ENCODE peak calls at places on chromosomes 1 and 21, in six cellular contexts. One of them, this sample, is unnamed.

GRCh38 chr21:33936221-33937038 is 20.8 kb upstream of the ATP5PO start:
- DNase-seq in brain microvascular endothelial cell: no peak
- DNase-seq in ovary: no peak
- DNase-seq in CD8-positive, alpha-beta memory T cell: peak; percentile 38
- DNase-seq in PC-9: no peak
- DNase-seq in heart right ventricle: no peak
- DNase-seq in this sample: no peak

GRCh38 chr1:81699234-81699633 is 101.5 kb upstream of the ADGRL2 start:
- DNase-seq in ovary: no peak
- DNase-seq in brain microvascular endothelial cell: peak; percentile 80
- DNase-seq in CD8-positive, alpha-beta memory T cell: no peak
- DNase-seq in PC-9: peak; percentile 100
- DNase-seq in heart right ventricle: no peak
- DNase-seq in this sample: peak; percentile 59

GRCh38 chr1:39525366-39526165 is 34.1 kb downstream of the BMP8A start:
- DNase-seq in PC-9: no peak
- DNase-seq in brain microvascular endothelial cell: no peak
- DNase-seq in ovary: no peak
- DNase-seq in heart right ventricle: peak; percentile 28
- DNase-seq in CD8-positive, alpha-beta memory T cell: peak; percentile 55
- DNase-seq in this sample: no peak

GRCh38 chr1:211588711-211589110 is 9.8 kb upstream of the SLC30A1 start:
- DNase-seq in PC-9: no peak
- DNase-seq in ovary: no peak
- DNase-seq in CD8-positive, alpha-beta memory T cell: no peak
- DNase-seq in heart right ventricle: no peak
- DNase-seq in brain microvascular endothelial cell: no peak
- DNase-seq in this sample: no peak

GRCh38 chr1:19387045-19387467 is 74.9 kb downstream of the SLC66A1 start:
- DNase-seq in brain microvascular endothelial cell: no peak
- DNase-seq in PC-9: no peak
- DNase-seq in CD8-positive, alpha-beta memory T cell: no peak
- DNase-seq in heart right ventricle: no peak
- DNase-seq in ovary: no peak
- DNase-seq in this sample: no peak

GRCh38 chr1:53652441-53653199 is 86.3 kb downstream of the GLIS1 start:
- DNase-seq in ovary: no peak
- DNase-seq in PC-9: no peak
- DNase-seq in heart right ventricle: no peak
- DNase-seq in brain microvascular endothelial cell: no peak
- DNase-seq in CD8-positive, alpha-beta memory T cell: no peak
- DNase-seq in this sample: no peak

GRCh38 chr21:34707876-34708325 is 39.1 kb downstream of the CLIC6 start:
- DNase-seq in brain microvascular endothelial cell: no peak
- DNase-seq in ovary: no peak
- DNase-seq in PC-9: no peak
- DNase-seq in CD8-positive, alpha-beta memory T cell: no peak
- DNase-seq in heart right ventricle: no peak
- DNase-seq in this sample: no peak

GRCh38 chr21:35051287-35051818 is 2.3 kb upstream of the RUNX1 start:
- DNase-seq in ovary: no peak
- DNase-seq in brain microvascular endothelial cell: peak; percentile 71
- DNase-seq in heart right ventricle: peak; percentile 83
- DNase-seq in PC-9: peak; percentile 95
- DNase-seq in CD8-positive, alpha-beta memory T cell: peak; percentile 69
- DNase-seq in this sample: peak; percentile 22

GRCh38 chr1:29513357-29513756 is 277.0 kb downstream of the PTPRU start:
- DNase-seq in PC-9: peak; percentile 42
- DNase-seq in CD8-positive, alpha-beta memory T cell: no peak
- DNase-seq in brain microvascular endothelial cell: peak; percentile 64
- DNase-seq in heart right ventricle: peak; percentile 23
- DNase-seq in ovary: no peak
- DNase-seq in this sample: peak; percentile 80

GRCh38 chr1:164263540-164263939 is 295.4 kb upstream of the PBX1 start:
- DNase-seq in heart right ventricle: no peak
- DNase-seq in PC-9: no peak
- DNase-seq in brain microvascular endothelial cell: no peak
- DNase-seq in ovary: no peak
- DNase-seq in CD8-positive, alpha-beta memory T cell: no peak
- DNase-seq in this sample: no peak

GRCh38 chr1:167219646-167220536 is 795 bp upstream of the POU2F1 start:
- DNase-seq in CD8-positive, alpha-beta memory T cell: peak; percentile 88
- DNase-seq in brain microvascular endothelial cell: peak; percentile 62
- DNase-seq in ovary: peak; percentile 83
- DNase-seq in PC-9: peak; percentile 86
- DNase-seq in heart right ventricle: peak; percentile 84
- DNase-seq in this sample: peak; percentile 77

GRCh38 chr1:47696404-47696910 is 258.6 kb downstream of the FOXD2 start:
- DNase-seq in CD8-positive, alpha-beta memory T cell: no peak
- DNase-seq in PC-9: no peak
- DNase-seq in ovary: no peak
- DNase-seq in heart right ventricle: no peak
- DNase-seq in brain microvascular endothelial cell: no peak
- DNase-seq in this sample: no peak

GRCh38 chr1:107942829-107943228 is 22.2 kb downstream of the VAV3 start:
- DNase-seq in brain microvascular endothelial cell: no peak
- DNase-seq in PC-9: no peak
- DNase-seq in ovary: no peak
- DNase-seq in CD8-positive, alpha-beta memory T cell: no peak
- DNase-seq in heart right ventricle: no peak
- DNase-seq in this sample: no peak

GRCh38 chr1:153939476-153939875 is 7.0 kb downstream of the DENND4B start:
- DNase-seq in ovary: no peak
- DNase-seq in CD8-positive, alpha-beta memory T cell: no peak
- DNase-seq in PC-9: no peak
- DNase-seq in heart right ventricle: no peak
- DNase-seq in brain microvascular endothelial cell: no peak
- DNase-seq in this sample: no peak

GRCh38 chr1:119966020-119966419 is 69.7 kb upstream of the ADAM30 start:
- DNase-seq in PC-9: no peak
- DNase-seq in brain microvascular endothelial cell: peak; percentile 39
- DNase-seq in CD8-positive, alpha-beta memory T cell: no peak
- DNase-seq in ovary: no peak
- DNase-seq in heart right ventricle: peak; percentile 20
- DNase-seq in this sample: no peak

GRCh38 chr1:38923607-38924006 is 18.0 kb downstream of the RHBDL2 start:
- DNase-seq in PC-9: no peak
- DNase-seq in brain microvascular endothelial cell: no peak
- DNase-seq in CD8-positive, alpha-beta memory T cell: no peak
- DNase-seq in heart right ventricle: no peak
- DNase-seq in ovary: no peak
- DNase-seq in this sample: no peak

GRCh38 chr1:58782308-58783089 is 1.3 kb downstream of the JUN start:
- DNase-seq in PC-9: peak; percentile 39
- DNase-seq in ovary: peak; percentile 70
- DNase-seq in brain microvascular endothelial cell: no peak
- DNase-seq in CD8-positive, alpha-beta memory T cell: peak; percentile 25
- DNase-seq in heart right ventricle: peak; percentile 23
- DNase-seq in this sample: no peak

GRCh38 chr1:32195972-32196823 is 4.2 kb upstream of the CCDC28B start:
- DNase-seq in PC-9: peak; percentile 31
- DNase-seq in CD8-positive, alpha-beta memory T cell: no peak
- DNase-seq in ovary: no peak
- DNase-seq in heart right ventricle: no peak
- DNase-seq in brain microvascular endothelial cell: no peak
- DNase-seq in this sample: no peak

GRCh38 chr1:26127235-26128163 is 15.9 kb downstream of the PDIK1L start:
- DNase-seq in ovary: no peak
- DNase-seq in CD8-positive, alpha-beta memory T cell: no peak
- DNase-seq in brain microvascular endothelial cell: no peak
- DNase-seq in heart right ventricle: no peak
- DNase-seq in PC-9: no peak
- DNase-seq in this sample: no peak

GRCh38 chr1:53754484-53755312 is 15.7 kb upstream of the GLIS1 start:
- DNase-seq in heart right ventricle: peak; percentile 38
- DNase-seq in brain microvascular endothelial cell: peak; percentile 57
- DNase-seq in ovary: no peak
- DNase-seq in PC-9: no peak
- DNase-seq in CD8-positive, alpha-beta memory T cell: no peak
- DNase-seq in this sample: no peak

GRCh38 chr1:119968601-119969000 is 72.3 kb upstream of the ADAM30 start:
- DNase-seq in ovary: no peak
- DNase-seq in CD8-positive, alpha-beta memory T cell: no peak
- DNase-seq in brain microvascular endothelial cell: no peak
- DNase-seq in PC-9: peak; percentile 59
- DNase-seq in heart right ventricle: no peak
- DNase-seq in this sample: no peak

GRCh38 chr1:4395676-4396075 is 258.7 kb upstream of the AJAP1 start:
- DNase-seq in CD8-positive, alpha-beta memory T cell: no peak
- DNase-seq in heart right ventricle: no peak
- DNase-seq in PC-9: no peak
- DNase-seq in ovary: no peak
- DNase-seq in brain microvascular endothelial cell: no peak
- DNase-seq in this sample: no peak

DNA sequence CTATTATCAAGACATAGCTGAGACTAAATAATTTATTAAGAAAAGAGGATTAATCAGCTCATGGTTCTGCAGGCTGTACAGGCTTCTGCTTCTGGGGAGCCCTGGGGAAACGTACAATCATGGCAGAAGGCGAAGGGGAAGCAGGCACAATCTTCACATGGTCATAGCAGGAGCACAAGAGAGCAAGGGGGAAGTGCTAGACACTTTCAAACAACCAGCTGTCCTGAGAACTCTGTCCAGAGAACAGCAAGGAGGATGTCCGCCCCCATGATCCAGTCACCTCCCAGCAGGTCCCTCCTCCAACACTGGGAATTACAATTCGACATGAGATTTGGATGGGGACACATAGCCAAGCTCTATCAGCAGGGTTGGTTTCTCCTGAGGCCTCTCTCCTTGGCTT is 10.3 kb upstream of the SLC45A1 start:
- DNase-seq in CD8-positive, alpha-beta memory T cell: no peak
- DNase-seq in brain microvascular endothelial cell: no peak
- DNase-seq in heart right ventricle: no peak
- DNase-seq in PC-9: no peak
- DNase-seq in ovary: no peak
- DNase-seq in this sample: no peak
- H3K27ac ChIP-seq in CD8-positive, alpha-beta memory T cell: no peak overlapping the region
- H3K27ac ChIP-seq in brain microvascular endothelial cell: no peak overlapping the region
- H3K27ac ChIP-seq in heart right ventricle: no peak overlapping the region
- H3K27ac ChIP-seq in PC-9: no peak overlapping the region
- H3K27ac ChIP-seq in ovary: no peak overlapping the region
- H3K27ac ChIP-seq in this sample: no peak overlapping the region

DNA sequence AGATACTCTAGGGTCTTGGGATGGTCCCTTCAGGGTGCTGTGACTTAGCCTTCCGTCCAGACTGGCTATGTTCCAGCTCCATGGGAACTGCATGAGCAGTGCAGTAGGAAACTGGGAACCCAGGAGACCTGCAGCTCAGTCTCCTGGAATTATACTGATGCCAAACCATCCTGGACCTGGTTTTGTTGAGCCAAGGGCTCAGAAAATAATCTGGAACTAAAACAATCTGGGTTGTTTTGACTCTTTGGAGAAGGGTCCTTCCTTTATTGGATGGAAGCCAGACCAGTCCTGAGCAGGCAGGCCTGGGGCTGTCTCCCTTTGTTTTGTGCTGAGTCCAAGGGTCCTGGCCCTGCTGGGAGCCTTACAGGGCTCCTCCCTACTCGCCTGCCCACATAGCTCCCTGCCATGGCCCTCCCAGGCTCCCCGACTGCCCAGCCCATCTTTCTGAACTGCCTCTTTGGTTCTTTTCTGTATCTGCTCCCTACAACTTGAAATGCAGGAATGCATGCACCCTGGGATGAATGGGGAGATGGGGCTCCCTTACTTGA is 1.2 kb downstream of the IPO13 start:
- DNase-seq in PC-9: no peak
- DNase-seq in CD8-positive, alpha-beta memory T cell: no peak
- DNase-seq in heart right ventricle: no peak
- DNase-seq in brain microvascular endothelial cell: no peak
- DNase-seq in ovary: no peak
- DNase-seq in this sample: no peak
- H3K27ac ChIP-seq in PC-9: no peak overlapping the region
- H3K27ac ChIP-seq in CD8-positive, alpha-beta memory T cell: peak overlapping the region; percentile 95
- H3K27ac ChIP-seq in heart right ventricle: peak overlapping the region; percentile 98
- H3K27ac ChIP-seq in brain microvascular endothelial cell: no peak overlapping the region
- H3K27ac ChIP-seq in ovary: no peak overlapping the region
- H3K27ac ChIP-seq in this sample: peak overlapping the region; percentile 90

GRCh38 chr1:22806584-22806983 is 95.9 kb downstream of the EPHB2 start:
- DNase-seq in ovary: no peak
- DNase-seq in heart right ventricle: no peak
- DNase-seq in brain microvascular endothelial cell: no peak
- DNase-seq in CD8-positive, alpha-beta memory T cell: no peak
- DNase-seq in PC-9: no peak
- DNase-seq in this sample: no peak

GRCh38 chr1:22807340-22807739 is 96.7 kb downstream of the EPHB2 start:
- DNase-seq in ovary: no peak
- DNase-seq in brain microvascular endothelial cell: no peak
- DNase-seq in CD8-positive, alpha-beta memory T cell: no peak
- DNase-seq in heart right ventricle: no peak
- DNase-seq in PC-9: no peak
- DNase-seq in this sample: no peak

GRCh38 chr1:22808846-22809501 is 98.3 kb downstream of the EPHB2 start:
- DNase-seq in CD8-positive, alpha-beta memory T cell: no peak
- DNase-seq in brain microvascular endothelial cell: peak; percentile 72
- DNase-seq in ovary: peak; percentile 72
- DNase-seq in heart right ventricle: peak; percentile 22
- DNase-seq in PC-9: no peak
- DNase-seq in this sample: peak; percentile 49

GRCh38 chr1:22809783-22810182 is 99.1 kb downstream of the EPHB2 start:
- DNase-seq in PC-9: no peak
- DNase-seq in CD8-positive, alpha-beta memory T cell: no peak
- DNase-seq in heart right ventricle: no peak
- DNase-seq in brain microvascular endothelial cell: no peak
- DNase-seq in ovary: no peak
- DNase-seq in this sample: no peak

GRCh38 chr1:22808186-22808845 is 97.7 kb downstream of the EPHB2 start:
- DNase-seq in brain microvascular endothelial cell: peak; percentile 31
- DNase-seq in PC-9: no peak
- DNase-seq in heart right ventricle: no peak
- DNase-seq in CD8-positive, alpha-beta memory T cell: no peak
- DNase-seq in ovary: no peak
- DNase-seq in this sample: peak; percentile 58
- H3K27ac ChIP-seq in brain microvascular endothelial cell: peak overlapping the region; percentile 16
- H3K27ac ChIP-seq in PC-9: no peak overlapping the region
- H3K27ac ChIP-seq in heart right ventricle: no peak overlapping the region
- H3K27ac ChIP-seq in CD8-positive, alpha-beta memory T cell: no peak overlapping the region
- H3K27ac ChIP-seq in ovary: no peak overlapping the region
- H3K27ac ChIP-seq in this sample: peak overlapping the region; percentile 74

GRCh38 chr1:55635856-55636255 is 420.7 kb upstream of the USP24 start:
- DNase-seq in heart right ventricle: peak; percentile 11
- DNase-seq in brain microvascular endothelial cell: no peak
- DNase-seq in CD8-positive, alpha-beta memory T cell: no peak
- DNase-seq in PC-9: no peak
- DNase-seq in ovary: no peak
- DNase-seq in this sample: no peak

GRCh38 chr1:55632906-55633305 is 417.7 kb upstream of the USP24 start:
- DNase-seq in ovary: no peak
- DNase-seq in heart right ventricle: no peak
- DNase-seq in CD8-positive, alpha-beta memory T cell: no peak
- DNase-seq in PC-9: no peak
- DNase-seq in brain microvascular endothelial cell: no peak
- DNase-seq in this sample: no peak

GRCh38 chr1:55634516-55634915 is 419.4 kb upstream of the USP24 start:
- DNase-seq in heart right ventricle: no peak
- DNase-seq in brain microvascular endothelial cell: no peak
- DNase-seq in CD8-positive, alpha-beta memory T cell: no peak
- DNase-seq in PC-9: no peak
- DNase-seq in ovary: no peak
- DNase-seq in this sample: no peak

GRCh38 chr1:55632058-55632457 is 416.9 kb upstream of the USP24 start:
- DNase-seq in ovary: no peak
- DNase-seq in brain microvascular endothelial cell: no peak
- DNase-seq in heart right ventricle: no peak
- DNase-seq in CD8-positive, alpha-beta memory T cell: no peak
- DNase-seq in PC-9: peak; percentile 79
- DNase-seq in this sample: peak; percentile 49

GRCh38 chr1:55631508-55631907 is 416.3 kb upstream of the USP24 start:
- DNase-seq in ovary: no peak
- DNase-seq in heart right ventricle: no peak
- DNase-seq in CD8-positive, alpha-beta memory T cell: no peak
- DNase-seq in PC-9: no peak
- DNase-seq in brain microvascular endothelial cell: peak; percentile 6
- DNase-seq in this sample: no peak
- H3K27ac ChIP-seq in ovary: no peak overlapping the region
- H3K27ac ChIP-seq in heart right ventricle: no peak overlapping the region
- H3K27ac ChIP-seq in CD8-positive, alpha-beta memory T cell: no peak overlapping the region
- H3K27ac ChIP-seq in PC-9: peak overlapping the region; percentile 45
- H3K27ac ChIP-seq in brain microvascular endothelial cell: peak overlapping the region; percentile 55
- H3K27ac ChIP-seq in this sample: peak overlapping the region; percentile 91